ENCODE peak calls at places on chromosomes 11 and 22, in six cellular contexts. R is pancreas, S is K562, C is GM23338, V is cardiac muscle cell, U is suprapubic skin. G is an unnamed sample.

GRCh38 chr22:48761546-48761945 is 1066.1 kb downstream of the BRD1 start:
- DNase-seq in R (no peak), S (no peak), C (no peak), V (no peak), U (peak; percentile 28), G (no peak)

GRCh38 chr11:102664001-102664752 is 39.0 kb upstream of the MMP20 start:
- DNase-seq in R (no peak), S (peak; percentile 30), C (peak; percentile 45), V (no peak), U (no peak), G (peak; percentile 54)

GRCh38 chr11:62404918-62405317 is 13.9 kb upstream of the SCGB1A1 start:
- DNase-seq in R (no peak), S (no peak), C (no peak), V (no peak), U (no peak), G (no peak)

GRCh38 chr11:102205805-102206204 is 95.6 kb downstream of the YAP1 start:
- DNase-seq in R (no peak), S (no peak), C (no peak), V (no peak), U (no peak), G (no peak)

GRCh38 chr22:20131593-20131855 is at the start of gene ZDHHC8:
- DNase-seq in R (no peak), S (peak; percentile 74), C (no peak), V (peak; percentile 64), U (no peak), G (no peak)

GRCh38 chr11:63663809-63664208 is 7.4 kb downstream of the ATL3 start:
- DNase-seq in R (no peak), S (no peak), C (no peak), V (no peak), U (no peak), G (no peak)

GRCh38 chr11:64225608-64226506 is at the start of the genes NUDT22 and TRPT1:
- DNase-seq in R (peak; percentile 96), S (peak; percentile 94), C (peak; percentile 94), V (peak; percentile 91), U (peak; percentile 96), G (peak; percentile 82)

GRCh38 chr11:118223576-118223975 is 1.2 kb downstream of the JAML start:
- DNase-seq in R (no peak), S (no peak), C (no peak), V (no peak), U (no peak), G (no peak)

GRCh38 chr11:44868455-44869421 is 81.9 kb downstream of the TP53I11 start:
- DNase-seq in R (no peak), S (no peak), C (no peak), V (no peak), U (no peak), G (no peak)

GRCh38 chr11:62921573-62922188 is 518 bp upstream of the CHRM1 start:
- DNase-seq in R (peak; percentile 72), S (no peak), C (no peak), V (no peak), U (no peak), G (no peak)

GRCh38 chr11:94537051-94537600 is 6.6 kb upstream of the FUT4 start:
- DNase-seq in R (no peak), S (no peak), C (no peak), V (no peak), U (no peak), G (no peak)

GRCh38 chr11:126654886-126655806 is 299.7 kb downstream of the ST3GAL4 start:
- DNase-seq in R (no peak), S (no peak), C (no peak), V (no peak), U (no peak), G (no peak)

GRCh38 chr11:82810326-82810725 is 76.7 kb upstream of the FAM181B start:
- DNase-seq in R (no peak), S (no peak), C (no peak), V (no peak), U (no peak), G (no peak)

GRCh38 chr11:27485930-27486773 is 13.6 kb upstream of the LGR4 start:
- DNase-seq in R (no peak), S (peak; percentile 75), C (peak; percentile 81), V (peak; percentile 64), U (no peak), G (peak; percentile 67)

GRCh38 chr22:41939981-41940852 is 6.7 kb downstream of the CENPM start:
- DNase-seq in R (no peak), S (peak; percentile 43), C (peak; percentile 34), V (no peak), U (no peak), G (peak; percentile 59)

GRCh38 chr11:13007702-13008435 is 1.2 kb upstream of the RASSF10 start:
- DNase-seq in R (no peak), S (no peak), C (no peak), V (no peak), U (no peak), G (peak; percentile 48)

GRCh38 chr11:19566583-19567379 is 145.9 kb upstream of the NAV2 start:
- DNase-seq in R (no peak), S (no peak), C (no peak), V (no peak), U (no peak), G (no peak)

GRCh38 chr11:843818-844692 is 1.4 kb downstream of the TSPAN4 start:
- DNase-seq in R (peak; percentile 92), S (peak; percentile 68), C (peak; percentile 98), V (peak; percentile 83), U (peak; percentile 97), G (peak; percentile 79)

GRCh38 chr11:123588117-123588815 is 66.2 kb downstream of the SCN3B start:
- DNase-seq in R (no peak), S (no peak), C (no peak), V (no peak), U (no peak), G (peak; percentile 82)

GRCh38 chr11:93285430-93285829 is 45.1 kb upstream of the DEUP1 start:
- DNase-seq in R (no peak), S (no peak), C (no peak), V (no peak), U (no peak), G (no peak)

GRCh38 chr22:49099089-49099488 is 728.6 kb downstream of the BRD1 start:
- DNase-seq in R (no peak), S (no peak), C (no peak), V (no peak), U (no peak), G (no peak)

GRCh38 chr22:41978732-41979131 is 9.5 kb downstream of the SEPTIN3 start:
- DNase-seq in R (no peak), S (no peak), C (no peak), V (no peak), U (no peak), G (no peak)

GRCh38 chr11:1406571-1407485 is 17.1 kb downstream of the BRSK2 start:
- DNase-seq in R (peak; percentile 73), S (no peak), C (no peak), V (no peak), U (no peak), G (no peak)

GRCh38 chr11:73271936-73272679 is at the start of gene P2RY6:
- DNase-seq in R (no peak), S (no peak), C (peak; percentile 28), V (no peak), U (no peak), G (peak; percentile 93)

GRCh38 chr11:35109827-35110226 is 29.1 kb upstream of the CD44 start:
- DNase-seq in R (no peak), S (no peak), C (no peak), V (no peak), U (no peak), G (no peak)
- H3K4me1 ChIP-seq in R (no peaks in the 10 kb centered on the region), S (no peaks in the 10 kb centered on the region), C (no peaks in the 10 kb centered on the region), V (no peaks in the 10 kb centered on the region), U (peaks cover 50% of the 10 kb centered on the region), G (no peaks in the 10 kb centered on the region)

DNA sequence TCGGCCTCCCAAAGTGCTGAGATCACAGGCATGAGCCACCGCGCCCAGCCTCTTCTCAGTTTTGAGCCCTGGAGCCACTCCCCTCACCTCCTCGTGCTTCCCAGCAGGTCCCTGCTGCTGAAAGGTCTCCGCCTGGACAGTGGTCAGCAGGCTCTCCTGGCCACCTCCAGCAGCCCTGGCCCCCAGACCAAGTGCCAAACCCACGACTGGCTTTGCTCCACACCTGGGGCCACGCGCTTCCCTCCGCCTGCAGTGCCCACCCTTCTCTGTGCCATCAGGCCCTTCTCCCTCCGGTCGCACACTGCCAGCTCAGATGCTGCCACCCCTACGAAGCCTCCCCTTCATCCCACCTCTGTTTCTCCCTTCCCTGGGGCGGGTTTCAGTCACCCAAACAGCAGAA is 12.8 kb downstream of the FRMD8 start:
- DNase-seq in R (peak; percentile 41), S (no peak), C (no peak), V (no peak), U (no peak), G (no peak)
- H3K36me3 ChIP-seq in R (no peaks in the 10 kb centered on the region), S (peaks cover 78% of the 10 kb centered on the region), C (no peaks in the 10 kb centered on the region), V (peaks cover 9% of the 10 kb centered on the region), U (peaks cover 95% of the 10 kb centered on the region), G (peaks cover 4% of the 10 kb centered on the region)

GRCh38 chr11:115503083-115503885 is 931 bp downstream of the CADM1 start:
- DNase-seq in R (peak; percentile 87), S (no peak), C (peak; percentile 71), V (peak; percentile 86), U (peak; percentile 78), G (peak; percentile 84)

GRCh38 chr11:115501895-115502589 is 2.2 kb downstream of the CADM1 start:
- DNase-seq in R (no peak), S (no peak), C (peak; percentile 30), V (peak; percentile 44), U (no peak), G (no peak)

GRCh38 chr11:115501504-115501894 is 2.7 kb downstream of the CADM1 start:
- DNase-seq in R (no peak), S (no peak), C (no peak), V (no peak), U (no peak), G (no peak)

GRCh38 chr11:115503886-115504278 is 333 bp downstream of the CADM1 start:
- DNase-seq in R (no peak), S (no peak), C (no peak), V (no peak), U (no peak), G (no peak)

DNA sequence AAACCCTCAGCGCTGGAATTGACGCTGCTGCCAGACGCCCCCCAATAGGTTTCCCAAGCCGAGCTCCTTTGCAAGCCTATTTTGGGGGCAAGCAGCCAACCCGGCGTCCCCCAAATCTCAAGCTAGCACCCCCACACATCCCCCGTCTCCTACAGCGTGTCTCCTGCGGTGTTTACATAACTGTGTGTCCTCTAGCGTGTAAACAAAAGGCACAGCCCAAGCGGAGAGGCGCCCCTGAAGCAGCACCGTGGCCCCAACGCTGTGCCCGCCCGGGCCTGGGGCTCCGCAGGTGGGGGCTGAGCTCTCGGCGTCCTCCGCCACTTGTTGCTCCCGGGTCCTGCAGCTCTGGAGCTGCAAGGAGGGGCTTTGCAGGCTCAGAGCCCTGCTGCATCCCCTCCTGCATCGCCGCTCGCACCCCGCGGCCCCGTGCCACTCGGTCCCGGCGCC is 1.6 kb downstream of the CADM1 start:
- DNase-seq in R (no peak), S (no peak), C (peak; percentile 60), V (no peak), U (peak; percentile 57), G (no peak)
- H3K4me3 ChIP-seq in R (peak overlapping the region; percentile 70), S (no peak overlapping the region), C (peak overlapping the region; percentile 74), V (peak overlapping the region; percentile 71), U (peak overlapping the region; percentile 64), G (peak overlapping the region; percentile 76)

DNA sequence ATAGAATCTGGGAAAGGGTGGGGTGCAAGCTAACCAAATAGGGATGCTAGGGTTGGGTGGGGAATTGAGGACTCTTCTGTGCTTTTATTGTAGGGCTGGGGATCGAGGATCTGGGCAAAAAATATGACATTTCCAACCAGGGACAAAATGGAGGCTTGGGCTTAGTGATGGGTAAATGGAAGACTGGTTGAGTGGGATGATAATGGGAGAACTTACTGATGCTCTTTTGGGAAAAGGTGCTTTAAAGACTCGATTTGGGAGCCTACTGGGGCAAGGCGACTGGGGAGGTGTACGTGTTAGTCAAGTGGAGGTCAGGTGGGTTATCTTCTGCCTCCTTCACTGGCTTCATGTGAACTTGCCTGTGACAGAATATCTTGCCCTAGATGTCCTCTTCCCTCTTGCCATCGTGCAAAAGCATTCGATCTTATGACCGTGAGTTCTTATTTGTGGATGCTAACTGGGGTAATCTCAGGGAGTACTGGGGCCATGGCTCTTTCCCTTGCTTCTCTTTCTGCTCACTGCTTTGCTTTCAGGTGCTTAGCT is 10.4 kb upstream of the RBM4 start:
- DNase-seq in R (no peak), S (no peak), C (no peak), V (no peak), U (no peak), G (no peak)
- H3K4me1 ChIP-seq in R (peaks cover 1% of the 10 kb centered on the region), S (peaks cover 16% of the 10 kb centered on the region), C (no peaks in the 10 kb centered on the region), V (no peaks in the 10 kb centered on the region), U (peaks cover 3% of the 10 kb centered on the region), G (no peaks in the 10 kb centered on the region)